ENCODE peak calls at places on chromosomes 1 and 21, in eight cellular contexts. K is A172; D is cortex of kidney; Q is T-helper 2 cell; C is stimulated activated effector memory CD8-positive, alpha-beta T cell treated with anti-CD3 and anti-CD28 coated beads, Interleukin-12 subunit alpha, Interleukin-12 subunit beta, amount 100 ng/mL, for 72 hours; I is stimulated activated naive CD8-positive, alpha-beta T cell treated with anti-CD3 and anti-CD28 coated beads, Interleukin-15, amount 100 ng/mL, for 72 hours; N is stimulated activated CD8-positive, alpha-beta memory T cell treated with anti-CD3 and anti-CD28 coated beads, Interleukin-15, amount 100 ng/mL, for 1 hour; F is head of caudate nucleus. O is an unnamed sample.

GRCh38 chr1:179853102-179853501 is 24.5 kb downstream of the TOR1AIP2 start:
- DNase-seq in C (no peak), D (no peak), I (no peak), Q (no peak), N (no peak), K (no peak), F (no peak), O (no peak)

GRCh38 chr1:181127898-181128453 is 39.5 kb downstream of the IER5 start:
- DNase-seq in D (no peak), F (no peak), N (no peak), Q (no peak), K (peak), C (no peak), I (no peak), O (no peak)

GRCh38 chr1:110210604-110211502 is 739 bp downstream of the KCNC4 start:
- DNase-seq in K (no peak), F (peak), Q (peak), D (no peak), N (peak), C (peak), I (peak), O (peak)

GRCh38 chr1:111948209-111949131 is 41.0 kb downstream of the KCND3 start:
- DNase-seq in N (no peak), K (peak), I (no peak), C (no peak), D (no peak), Q (no peak), F (peak), O (no peak)

GRCh38 chr21:35922618-35923017 is 137.7 kb downstream of the SETD4 start:
- DNase-seq in I (no peak), F (no peak), K (peak), N (no peak), D (no peak), C (no peak), Q (no peak), O (no peak)

GRCh38 chr1:28010979-28011378 is 51.2 kb downstream of the XKR8 start:
- DNase-seq in D (no peak), C (no peak), N (no peak), I (no peak), Q (no peak), K (no peak), F (no peak), O (no peak)

GRCh38 chr1:65431111-65431705 is 10.7 kb downstream of the LEPR start:
- DNase-seq in D (no peak), C (no peak), F (no peak), N (no peak), Q (no peak), K (peak), I (no peak), O (no peak)

GRCh38 chr1:200022239-200022804 is 5.2 kb upstream of the NR5A2 start:
- DNase-seq in F (no peak), N (no peak), D (no peak), K (no peak), C (no peak), Q (no peak), I (no peak), O (no peak)

GRCh38 chr1:109622895-109623294 is 3.3 kb downstream of the AMPD2 start:
- DNase-seq in K (no peak), D (no peak), F (no peak), I (no peak), Q (no peak), N (no peak), C (no peak), O (no peak)

GRCh38 chr1:155873860-155874259 is 14.5 kb downstream of the SYT11 start:
- DNase-seq in C (no peak), Q (no peak), I (no peak), K (peak), N (no peak), F (no peak), D (no peak), O (no peak)

GRCh38 chr1:13960376-13960987 is 260.5 kb downstream of the PRDM2 start:
- DNase-seq in C (peak), K (peak), Q (peak), N (peak), I (peak), F (peak), D (no peak), O (peak)

GRCh38 chr1:36973056-36973455 is 61.3 kb downstream of the GRIK3 start:
- DNase-seq in C (no peak), F (no peak), N (no peak), I (no peak), D (no peak), Q (no peak), K (no peak), O (no peak)

GRCh38 chr1:162904579-162904978 is 43.6 kb upstream of the CCDC190 start:
- DNase-seq in I (no peak), N (no peak), K (peak), F (no peak), C (no peak), Q (no peak), D (no peak), O (no peak)

GRCh38 chr1:25028910-25029599 is 99.0 kb upstream of the RUNX3 start:
- DNase-seq in I (peak), Q (no peak), D (no peak), K (no peak), C (no peak), F (no peak), N (no peak), O (no peak)

GRCh38 chr1:226989081-226989747 is 49.1 kb downstream of the COQ8A start:
- DNase-seq in Q (no peak), K (no peak), N (no peak), F (no peak), I (no peak), D (no peak), C (no peak), O (no peak)

GRCh38 chr1:245434285-245434684 is 279.5 kb downstream of the KIF26B start:
- DNase-seq in C (no peak), Q (no peak), N (no peak), K (no peak), F (no peak), D (no peak), I (no peak), O (no peak)

O was measured in WTC11.